ENCODE peak calls at places on chromosomes 12 and 14, in six cellular contexts. O is fibroblast of mammary gland, D is GM10248, X is NCI-H1436, Z is C1 segment of cervical spinal cord, S is endothelial cell. I is an unnamed sample.

GRCh38 chr12:11745112-11745511 is 95.6 kb downstream of the ETV6 start:
- DNase-seq in D (no peak), X (no peak), S (no peak), Z (no peak), O (no peak), I (no peak)

GRCh38 chr12:58888131-58888783 is 32.0 kb downstream of the LRIG3 start:
- DNase-seq in Z (no peak), S (no peak), X (no peak), O (peak), D (no peak), I (no peak)

GRCh38 chr14:23160924-23161522 is 22.4 kb downstream of the SLC7A8 start:
- DNase-seq in X (no peak), D (no peak), Z (no peak), S (peak), O (peak), I (no peak)

GRCh38 chr14:80607430-80608200 is 333.9 kb downstream of the CEP128 start:
- DNase-seq in D (no peak), O (no peak), X (no peak), S (no peak), Z (no peak), I (no peak)

GRCh38 chr14:90732723-90733122 is 83.5 kb downstream of the TTC7B start:
- DNase-seq in Z (no peak), X (no peak), S (no peak), D (no peak), O (no peak), I (no peak)

GRCh38 chr14:64779472-64779871 is 75.2 kb downstream of the PLEKHG3 start:
- DNase-seq in S (no peak), O (no peak), Z (no peak), X (no peak), D (no peak), I (no peak)

GRCh38 chr14:49549446-49549845 is 36.7 kb downstream of the RPS29 start:
- DNase-seq in S (no peak), Z (no peak), X (no peak), O (no peak), D (no peak), I (no peak)

GRCh38 chr14:59318908-59319307 is 130.4 kb downstream of the DAAM1 start:
- DNase-seq in X (no peak), O (no peak), D (no peak), S (no peak), Z (no peak), I (no peak)

GRCh38 chr14:106874365-106874764 is 1348.0 kb downstream of the TMEM121 start:
- DNase-seq in Z (no peak), D (no peak), S (no peak), O (no peak), X (no peak), I (no peak)

GRCh38 chr12:49059385-49060232 is 985 bp downstream of the KMT2D start:
- DNase-seq in S (peak), O (no peak), Z (no peak), X (no peak), D (no peak), I (peak)

GRCh38 chr14:63276492-63277342 is 42.0 kb downstream of the GPHB5 start:
- DNase-seq in Z (no peak), S (no peak), D (peak), O (peak), X (peak), I (peak)

GRCh38 chr12:103956515-103957027 is 9.1 kb upstream of the TDG start:
- DNase-seq in S (no peak), D (no peak), Z (peak), X (no peak), O (no peak), I (no peak)

GRCh38 chr12:94244165-94245133 is 96.1 kb downstream of the PLXNC1 start:
- DNase-seq in S (no peak), X (no peak), Z (no peak), O (no peak), D (peak), I (no peak)

GRCh38 chr12:65822732-65823480 is 1.4 kb upstream of the HMGA2 start:
- DNase-seq in O (peak), Z (no peak), S (peak), D (peak), X (no peak), I (no peak)

GRCh38 chr14:84998216-84998615 is 531.7 kb upstream of the FLRT2 start:
- DNase-seq in S (no peak), O (no peak), D (no peak), Z (no peak), X (no peak), I (no peak)

GRCh38 chr14:97788846-97789528 is 991.8 kb downstream of the VRK1 start:
- DNase-seq in S (no peak), Z (no peak), O (no peak), D (no peak), X (no peak), I (no peak)

GRCh38 chr12:43294881-43295280 is 257.1 kb downstream of the ADAMTS20 start:
- DNase-seq in Z (no peak), S (no peak), O (no peak), X (no peak), D (no peak), I (no peak)

GRCh38 chr14:68394719-68395117 is 398.1 kb downstream of the ZFP36L1 start:
- DNase-seq in D (no peak), X (no peak), O (no peak), Z (no peak), S (no peak), I (no peak)

GRCh38 chr14:100106260-100106659 is 41.0 kb downstream of the EVL start:
- DNase-seq in Z (no peak), D (no peak), S (no peak), X (no peak), O (no peak), I (no peak)

GRCh38 chr12:31853977-31854376 is 105.2 kb upstream of the RESF1 start:
- DNase-seq in O (no peak), X (no peak), S (no peak), Z (no peak), D (no peak), I (no peak)

GRCh38 chr12:50110127-50110761 is 1.8 kb upstream of the COX14 start:
- DNase-seq in O (no peak), S (no peak), Z (peak), D (peak), X (no peak), I (peak)

GRCh38 chr14:51884086-51884927 is 23.9 kb downstream of the GNG2 start:
- DNase-seq in D (peak), S (no peak), O (peak), Z (no peak), X (no peak), I (no peak)

GRCh38 chr14:53534841-53535240 is 381.7 kb upstream of the DDHD1 start:
- DNase-seq in D (no peak), S (no peak), X (no peak), Z (no peak), O (no peak), I (no peak)

GRCh38 chr14:104576607-104577332 is 2.8 kb upstream of the C14orf180 start:
- DNase-seq in D (no peak), O (peak), X (no peak), Z (no peak), S (no peak), I (no peak)

GRCh38 chr12:123139926-123140674 is 10.8 kb downstream of the PITPNM2 start:
- DNase-seq in X (no peak), S (no peak), Z (no peak), D (no peak), O (peak), I (no peak)

GRCh38 chr12:130014485-130014807 is 110.6 kb upstream of the TMEM132D start:
- DNase-seq in D (no peak), S (no peak), O (no peak), Z (no peak), X (no peak), I (no peak)

I was measured in NCI-H2107.